ENCODE peak calls at places on chromosomes 4 and X, in nine cellular contexts. K, R, H, O, F, W, B, D and E are unnamed samples.

GRCh38 chr4:184287697-184288255 is 70.1 kb upstream of the ENPP6 start:
- DNase-seq in K (peak), R (peak), H (peak), O (peak), F (peak), W (no peak), B (no peak), D (no peak), E (no peak)

GRCh38 chr4:10706236-10706635 is 21.7 kb upstream of the CLNK start:
- DNase-seq in K (no peak), R (no peak), H (no peak), O (peak), F (peak), W (no peak), B (no peak), D (no peak), E (no peak)

GRCh38 chrX:55072286-55072685 is 2.5 kb upstream of the PAGE2B start:
- DNase-seq in K (no peak), R (no peak), H (no peak), O (no peak), F (no peak), W (no peak), B (no peak), D (no peak), E (no peak)

GRCh38 chr4:114015444-114015899 is 36.0 kb upstream of the ARSJ start:
- DNase-seq in K (peak), R (no peak), H (peak), O (peak), F (peak), W (no peak), B (no peak), D (no peak), E (no peak)

GRCh38 chr4:101415962-101416361 is 68.6 kb upstream of the PPP3CA start:
- DNase-seq in K (no peak), R (no peak), H (no peak), O (no peak), F (no peak), W (no peak), B (no peak), D (no peak), E (no peak)

GRCh38 chr4:60249784-60250183 is 950.3 kb upstream of the ADGRL3 start:
- DNase-seq in K (no peak), R (no peak), H (no peak), O (no peak), F (no peak), W (no peak), B (no peak), D (no peak), E (no peak)

GRCh38 chr4:85953651-85954018 is 406.2 kb downstream of the MAPK10 start:
- DNase-seq in K (peak), R (no peak), H (no peak), O (peak), F (peak), W (no peak), B (no peak), D (no peak), E (no peak)

GRCh38 chrX:150548684-150549083 is 19.7 kb upstream of the MTM1 start:
- DNase-seq in K (peak), R (no peak), H (no peak), O (peak), F (peak), W (no peak), B (no peak), D (no peak), E (no peak)

GRCh38 chrX:320126-320783 is 1.7 kb upstream of the GTPBP6 start:
- DNase-seq in K (no peak), R (no peak), H (no peak), O (no peak), F (peak), W (no peak), B (no peak), D (no peak), E (no peak)

GRCh38 chr4:128228021-128228571 is 59.5 kb downstream of the PGRMC2 start:
- DNase-seq in K (peak), R (no peak), H (no peak), O (peak), F (no peak), W (no peak), B (no peak), D (no peak), E (peak)

GRCh38 chr4:107210450-107211239 is 174.5 kb upstream of the DKK2 start:
- DNase-seq in K (peak), R (no peak), H (no peak), O (peak), F (peak), W (no peak), B (no peak), D (no peak), E (no peak)

GRCh38 chr4:79663157-79663556 is 255.1 kb upstream of the GK2 start:
- DNase-seq in K (no peak), R (no peak), H (no peak), O (no peak), F (no peak), W (no peak), B (no peak), D (no peak), E (no peak)

GRCh38 chrX:138996268-138996667 is 284.8 kb upstream of the FGF13 start:
- DNase-seq in K (no peak), R (no peak), H (no peak), O (no peak), F (no peak), W (no peak), B (no peak), D (no peak), E (no peak)

GRCh38 chrX:134929813-134930212 is 61.0 kb upstream of the SMIM10 start:
- DNase-seq in K (no peak), R (no peak), H (no peak), O (no peak), F (no peak), W (no peak), B (no peak), D (no peak), E (no peak)

GRCh38 chrX:12058087-12058486 is 80.2 kb upstream of the FRMPD4 start:
- DNase-seq in K (no peak), R (no peak), H (no peak), O (peak), F (peak), W (no peak), B (no peak), D (no peak), E (no peak)
- TF ChIP-seq CTCF in K (no peak), R (no peak), H (no peak), O (no peak), F (no peak), W (no peak), B (no peak), D (no peak), E (no peak)

DNA sequence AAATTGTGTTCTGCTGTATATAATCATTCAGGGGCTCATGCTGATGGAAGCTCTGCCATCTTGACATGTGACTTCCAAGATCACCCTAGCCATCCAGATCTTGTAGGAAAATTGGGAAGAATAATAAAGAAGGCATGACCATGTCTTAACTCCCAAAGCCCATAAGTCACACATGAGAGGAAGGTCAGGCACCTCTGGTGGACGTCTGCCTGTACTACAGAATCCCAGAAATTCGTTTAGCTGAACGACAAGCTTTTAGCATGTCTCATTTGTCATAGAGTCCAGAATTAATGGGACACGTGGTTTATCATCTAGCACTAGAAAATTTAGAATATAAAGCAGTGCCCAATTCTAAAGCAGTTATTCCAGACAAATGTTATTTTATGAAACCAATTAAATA is 212.7 kb downstream of the CENPC start:
- DNase-seq in K (peak), R (no peak), H (no peak), O (peak), F (peak), W (no peak), B (no peak), D (no peak), E (peak)
- TF ChIP-seq CTCF in K (peak), R (no peak), H (peak), O (peak), F (peak), W (peak), B (peak), D (no peak), E (peak)

GRCh38 chr4:2008921-2009650 is at the start of gene NELFA:
- DNase-seq in K (peak), R (peak), H (peak), O (peak), F (peak), W (peak), B (peak), D (peak), E (peak)
- TF ChIP-seq CTCF in K (peak), R (no peak), H (no peak), O (peak), F (no peak), W (no peak), B (peak), D (no peak), E (peak)

GRCh38 chrX:68358679-68359078 is 74.6 kb downstream of the OPHN1 start:
- DNase-seq in K (no peak), R (no peak), H (no peak), O (no peak), F (no peak), W (no peak), B (no peak), D (no peak), E (no peak)
- TF ChIP-seq CTCF in K (no peak), R (no peak), H (no peak), O (no peak), F (no peak), W (no peak), B (no peak), D (no peak), E (no peak)

GRCh38 chrX:68685722-68686683 is 38.5 kb downstream of the STARD8 start:
- DNase-seq in K (peak), R (peak), H (no peak), O (no peak), F (peak), W (peak), B (no peak), D (no peak), E (peak)
- TF ChIP-seq CTCF in K (peak), R (no peak), H (peak), O (no peak), F (no peak), W (peak), B (no peak), D (no peak), E (no peak)

GRCh38 chrX:133215017-133215416 is 3.1 kb downstream of the TFDP3 start:
- DNase-seq in K (no peak), R (no peak), H (no peak), O (no peak), F (no peak), W (no peak), B (no peak), D (no peak), E (no peak)

GRCh38 chrX:133218329-133218728 is at the start of gene TFDP3:
- DNase-seq in K (no peak), R (no peak), H (no peak), O (no peak), F (no peak), W (no peak), B (no peak), D (no peak), E (no peak)

GRCh38 chrX:133214316-133214715 is 3.8 kb downstream of the TFDP3 start:
- DNase-seq in K (peak), R (no peak), H (no peak), O (no peak), F (no peak), W (no peak), B (no peak), D (no peak), E (no peak)

GRCh38 chrX:133215747-133216146 is 2.4 kb downstream of the TFDP3 start:
- DNase-seq in K (no peak), R (no peak), H (no peak), O (peak), F (peak), W (no peak), B (no peak), D (no peak), E (peak)
- TF ChIP-seq CTCF in K (peak), R (peak), H (peak), O (peak), F (peak), W (peak), B (peak), D (no peak), E (peak)